ENCODE peak calls at places on chromosomes 13 and 19, in eight cellular contexts. One of them, this sample, is unnamed.

GRCh38 chr13:23558675-23559536 is 11.3 kb upstream of the TNFRSF19 start:
- DNase-seq in neural progenitor cell: no peak
- DNase-seq in Calu3: peak
- DNase-seq in heart left ventricle: peak
- DNase-seq in colonic mucosa: no peak
- DNase-seq in neural crest cell: peak
- DNase-seq in adrenal gland: peak
- DNase-seq in omental fat pad: no peak
- DNase-seq in this sample: no peak

GRCh38 chr19:49428547-49429451 is 3.6 kb downstream of the GFY start:
- DNase-seq in neural progenitor cell: peak
- DNase-seq in Calu3: no peak
- DNase-seq in heart left ventricle: no peak
- DNase-seq in colonic mucosa: no peak
- DNase-seq in neural crest cell: no peak
- DNase-seq in adrenal gland: no peak
- DNase-seq in omental fat pad: no peak
- DNase-seq in this sample: no peak

GRCh38 chr19:39544920-39545319 is 5.0 kb upstream of the EID2 start:
- DNase-seq in neural progenitor cell: no peak
- DNase-seq in Calu3: no peak
- DNase-seq in heart left ventricle: no peak
- DNase-seq in colonic mucosa: no peak
- DNase-seq in neural crest cell: no peak
- DNase-seq in adrenal gland: no peak
- DNase-seq in omental fat pad: no peak
- DNase-seq in this sample: no peak

GRCh38 chr13:47211106-47211505 is 314.3 kb upstream of the HTR2A start:
- DNase-seq in neural progenitor cell: no peak
- DNase-seq in Calu3: no peak
- DNase-seq in heart left ventricle: no peak
- DNase-seq in colonic mucosa: no peak
- DNase-seq in neural crest cell: no peak
- DNase-seq in adrenal gland: no peak
- DNase-seq in omental fat pad: no peak
- DNase-seq in this sample: no peak

GRCh38 chr13:104385409-104385808 is 1319.2 kb upstream of the SLC10A2 start:
- DNase-seq in neural progenitor cell: no peak
- DNase-seq in Calu3: no peak
- DNase-seq in heart left ventricle: no peak
- DNase-seq in colonic mucosa: no peak
- DNase-seq in neural crest cell: no peak
- DNase-seq in adrenal gland: no peak
- DNase-seq in omental fat pad: no peak
- DNase-seq in this sample: no peak

GRCh38 chr13:95833713-95834112 is 156.8 kb downstream of the DNAJC3 start:
- DNase-seq in neural progenitor cell: no peak
- DNase-seq in Calu3: no peak
- DNase-seq in heart left ventricle: no peak
- DNase-seq in colonic mucosa: no peak
- DNase-seq in neural crest cell: no peak
- DNase-seq in adrenal gland: no peak
- DNase-seq in omental fat pad: no peak
- DNase-seq in this sample: no peak

GRCh38 chr13:113947321-113948033 is 26.4 kb downstream of the C13orf46 start:
- DNase-seq in neural progenitor cell: peak
- DNase-seq in Calu3: peak
- DNase-seq in heart left ventricle: no peak
- DNase-seq in colonic mucosa: peak
- DNase-seq in neural crest cell: no peak
- DNase-seq in adrenal gland: peak
- DNase-seq in omental fat pad: no peak
- DNase-seq in this sample: no peak

GRCh38 chr19:5113101-5113557 is 144.2 kb downstream of the KDM4B start:
- DNase-seq in neural progenitor cell: no peak
- DNase-seq in Calu3: no peak
- DNase-seq in heart left ventricle: no peak
- DNase-seq in colonic mucosa: no peak
- DNase-seq in neural crest cell: no peak
- DNase-seq in adrenal gland: no peak
- DNase-seq in omental fat pad: no peak
- DNase-seq in this sample: peak

GRCh38 chr13:72255908-72256307 is 388.9 kb upstream of the DACH1 start:
- DNase-seq in neural progenitor cell: peak
- DNase-seq in Calu3: peak
- DNase-seq in heart left ventricle: no peak
- DNase-seq in colonic mucosa: peak
- DNase-seq in neural crest cell: peak
- DNase-seq in adrenal gland: peak
- DNase-seq in omental fat pad: no peak
- DNase-seq in this sample: peak

GRCh38 chr19:50431343-50432220 is 1.1 kb upstream of the MYBPC2 start:
- DNase-seq in neural progenitor cell: peak
- DNase-seq in Calu3: peak
- DNase-seq in heart left ventricle: peak
- DNase-seq in colonic mucosa: peak
- DNase-seq in neural crest cell: peak
- DNase-seq in adrenal gland: peak
- DNase-seq in omental fat pad: peak
- DNase-seq in this sample: peak

GRCh38 chr19:1220452-1221037 is 15.0 kb downstream of the STK11 start:
- DNase-seq in neural progenitor cell: no peak
- DNase-seq in Calu3: no peak
- DNase-seq in heart left ventricle: no peak
- DNase-seq in colonic mucosa: no peak
- DNase-seq in neural crest cell: no peak
- DNase-seq in adrenal gland: no peak
- DNase-seq in omental fat pad: no peak
- DNase-seq in this sample: peak
- TF ChIP-seq CTCF in neural progenitor cell: no peak
- TF ChIP-seq CTCF in Calu3: no peak
- TF ChIP-seq CTCF in heart left ventricle: no peak
- TF ChIP-seq CTCF in colonic mucosa: no peak
- TF ChIP-seq CTCF in neural crest cell: no peak
- TF ChIP-seq CTCF in adrenal gland: no peak
- TF ChIP-seq CTCF in omental fat pad: no peak
- TF ChIP-seq CTCF in this sample: no peak

GRCh38 chr13:82850644-82851043 is 1031.6 kb downstream of the SLITRK1 start:
- DNase-seq in neural progenitor cell: no peak
- DNase-seq in Calu3: no peak
- DNase-seq in heart left ventricle: no peak
- DNase-seq in colonic mucosa: no peak
- DNase-seq in neural crest cell: no peak
- DNase-seq in adrenal gland: no peak
- DNase-seq in omental fat pad: no peak
- DNase-seq in this sample: no peak

GRCh38 chr13:82848766-82849165 is 1033.5 kb downstream of the SLITRK1 start:
- DNase-seq in neural progenitor cell: no peak
- DNase-seq in Calu3: no peak
- DNase-seq in heart left ventricle: no peak
- DNase-seq in colonic mucosa: no peak
- DNase-seq in neural crest cell: no peak
- DNase-seq in adrenal gland: no peak
- DNase-seq in omental fat pad: no peak
- DNase-seq in this sample: no peak

GRCh38 chr13:82847595-82847994 is 1034.7 kb downstream of the SLITRK1 start:
- DNase-seq in neural progenitor cell: no peak
- DNase-seq in Calu3: no peak
- DNase-seq in heart left ventricle: no peak
- DNase-seq in colonic mucosa: no peak
- DNase-seq in neural crest cell: no peak
- DNase-seq in adrenal gland: no peak
- DNase-seq in omental fat pad: no peak
- DNase-seq in this sample: no peak
- TF ChIP-seq CTCF in neural progenitor cell: peak
- TF ChIP-seq CTCF in Calu3: no peak
- TF ChIP-seq CTCF in heart left ventricle: no peak
- TF ChIP-seq CTCF in colonic mucosa: no peak
- TF ChIP-seq CTCF in neural crest cell: no peak
- TF ChIP-seq CTCF in adrenal gland: no peak
- TF ChIP-seq CTCF in omental fat pad: no peak
- TF ChIP-seq CTCF in this sample: no peak

DNA sequence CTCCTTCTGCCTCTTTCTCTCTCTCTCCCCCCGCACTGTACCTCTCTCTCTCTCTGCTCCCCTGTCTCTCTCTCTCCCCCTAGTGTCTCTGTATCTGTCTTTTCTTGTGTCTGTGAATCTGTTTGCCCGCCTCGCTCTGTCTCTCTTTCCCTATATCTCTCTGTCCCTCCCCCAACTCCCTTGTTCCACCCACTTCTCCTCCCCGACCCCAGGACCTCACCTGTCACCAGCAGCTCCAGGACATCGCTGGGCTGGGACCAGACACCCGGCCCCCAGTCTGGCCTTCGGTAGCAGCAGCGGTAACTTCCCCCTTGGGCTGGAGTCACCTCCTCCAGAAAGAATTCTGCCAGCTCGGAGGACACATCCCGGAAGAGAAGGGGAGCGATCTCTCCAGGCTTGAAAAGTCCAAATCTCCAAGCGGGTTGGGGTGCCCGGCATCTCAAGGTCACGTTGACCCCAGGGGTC is 3.9 kb downstream of the OSCAR start:
- DNase-seq in neural progenitor cell: peak
- DNase-seq in Calu3: peak
- DNase-seq in heart left ventricle: no peak
- DNase-seq in colonic mucosa: no peak
- DNase-seq in neural crest cell: no peak
- DNase-seq in adrenal gland: no peak
- DNase-seq in omental fat pad: no peak
- DNase-seq in this sample: no peak
- TF ChIP-seq CTCF in neural progenitor cell: peak
- TF ChIP-seq CTCF in Calu3: no peak
- TF ChIP-seq CTCF in heart left ventricle: no peak
- TF ChIP-seq CTCF in colonic mucosa: no peak
- TF ChIP-seq CTCF in neural crest cell: no peak
- TF ChIP-seq CTCF in adrenal gland: no peak
- TF ChIP-seq CTCF in omental fat pad: no peak
- TF ChIP-seq CTCF in this sample: no peak

DNA sequence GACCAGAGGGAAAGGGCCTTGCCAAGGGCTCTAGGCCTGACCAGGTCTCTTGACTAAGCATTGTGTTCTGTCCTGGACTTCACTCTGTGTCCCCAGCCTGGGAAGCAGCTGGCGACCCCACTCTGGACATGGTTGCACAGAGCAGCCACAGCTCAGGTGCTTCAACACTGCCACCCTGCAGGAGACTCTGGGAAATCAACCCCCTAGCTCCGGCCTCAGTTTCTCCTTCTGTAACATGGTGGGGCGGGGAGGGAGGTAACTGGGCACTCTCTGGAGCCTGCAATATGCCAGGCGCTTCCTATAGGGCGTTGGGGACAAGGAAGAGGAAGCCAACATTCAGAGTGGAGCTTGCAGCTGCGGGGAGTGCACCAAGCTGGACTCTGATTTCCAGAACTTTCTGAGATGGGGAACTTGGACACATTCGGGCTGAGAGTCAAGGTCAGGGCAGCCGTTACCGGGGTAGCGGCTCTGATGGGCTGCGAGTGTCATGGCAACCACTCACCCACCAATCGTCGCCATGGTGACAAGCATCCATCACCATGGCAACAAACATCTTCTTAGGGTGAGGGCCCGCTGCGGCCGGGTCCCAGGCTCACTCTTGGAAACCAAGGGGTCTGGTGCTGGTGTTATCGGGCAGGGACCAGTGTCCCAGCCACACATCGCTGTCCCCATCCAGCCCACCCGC is 12.8 kb downstream of the F2RL3 start:
- DNase-seq in neural progenitor cell: peak
- DNase-seq in Calu3: no peak
- DNase-seq in heart left ventricle: no peak
- DNase-seq in colonic mucosa: no peak
- DNase-seq in neural crest cell: no peak
- DNase-seq in adrenal gland: no peak
- DNase-seq in omental fat pad: no peak
- DNase-seq in this sample: no peak
- TF ChIP-seq CTCF in neural progenitor cell: no peak
- TF ChIP-seq CTCF in Calu3: no peak
- TF ChIP-seq CTCF in heart left ventricle: no peak
- TF ChIP-seq CTCF in colonic mucosa: no peak
- TF ChIP-seq CTCF in neural crest cell: no peak
- TF ChIP-seq CTCF in adrenal gland: no peak
- TF ChIP-seq CTCF in omental fat pad: no peak
- TF ChIP-seq CTCF in this sample: no peak